ENCODE peak calls at places on chromosomes 2 and 18, in eight cellular contexts. U, T, C, D, B, Q, Z and L are unnamed samples.

GRCh38 chr18:62282188-62282629 is 42.9 kb upstream of the TNFRSF11A start:
- DNase-seq in T (no peak), Z (no peak), Q (no peak), D (no peak), U (no peak), C (no peak), B (no peak), L (no peak)

GRCh38 chr2:96097951-96098823 is 18.2 kb downstream of the ADRA2B start:
- DNase-seq in U (no peak), T (peak; percentile 11), C (no peak), Q (peak; percentile 5), Z (no peak), B (no peak), D (no peak), L (no peak)

GRCh38 chr2:127051780-127052067 is 55.2 kb downstream of the BIN1 start:
- DNase-seq in U (no peak), Z (no peak), T (no peak), C (no peak), B (no peak), D (no peak), Q (no peak), L (no peak)

GRCh38 chr2:228079194-228079593 is 102.3 kb downstream of the SPHKAP start:
- DNase-seq in U (no peak), B (no peak), D (no peak), Q (no peak), Z (no peak), T (no peak), C (no peak), L (no peak)

GRCh38 chr2:25672500-25673169 is 742 bp downstream of the DTNB start:
- DNase-seq in B (no peak), C (peak; percentile 33), U (peak; percentile 72), Z (peak; percentile 75), Q (peak; percentile 72), T (peak; percentile 58), D (no peak), L (peak; percentile 48)

GRCh38 chr2:152242787-152243472 is 67.4 kb upstream of the STAM2 start:
- DNase-seq in T (no peak), B (no peak), D (no peak), C (no peak), U (no peak), Z (peak; percentile 26), Q (no peak), L (no peak)

GRCh38 chr18:57445488-57446319 is 10.5 kb downstream of the ONECUT2 start:
- DNase-seq in Q (no peak), B (no peak), D (no peak), U (peak; percentile 92), Z (no peak), C (no peak), T (no peak), L (no peak)

GRCh38 chr2:63544017-63544627 is 44.2 kb downstream of the WDPCP start:
- DNase-seq in D (no peak), C (no peak), Q (no peak), Z (no peak), B (peak; percentile 20), T (no peak), U (no peak), L (no peak)

GRCh38 chr2:27681844-27682243 is 18.2 kb downstream of the SLC4A1AP start:
- DNase-seq in C (no peak), B (peak; percentile 6), U (no peak), Q (no peak), D (no peak), Z (no peak), T (no peak), L (no peak)

GRCh38 chr2:213148572-213149331 is 2.7 kb downstream of the IKZF2 start:
- DNase-seq in Q (no peak), T (no peak), Z (no peak), B (no peak), U (no peak), C (no peak), D (no peak), L (no peak)

GRCh38 chr2:150698016-150698661 is 210.7 kb upstream of the RND3 start:
- DNase-seq in Q (no peak), Z (no peak), U (no peak), D (no peak), B (no peak), C (no peak), T (no peak), L (no peak)

GRCh38 chr2:150742094-150742493 is 254.6 kb upstream of the RND3 start:
- DNase-seq in T (no peak), C (no peak), Q (no peak), B (no peak), Z (no peak), D (no peak), U (no peak), L (no peak)

GRCh38 chr2:213723707-213724106 is 439.4 kb downstream of the SPAG16 start:
- DNase-seq in C (no peak), U (no peak), D (no peak), B (no peak), T (no peak), Z (peak; percentile 75), Q (no peak), L (no peak)

GRCh38 chr2:23524261-23524706 is 139.3 kb downstream of the KLHL29 start:
- DNase-seq in T (peak; percentile 57), Z (no peak), C (no peak), B (no peak), U (no peak), Q (no peak), D (peak; percentile 83), L (no peak)

GRCh38 chr2:118102433-118103082 is 14.3 kb downstream of the INSIG2 start:
- DNase-seq in Q (no peak), B (no peak), Z (no peak), T (no peak), U (no peak), D (no peak), C (no peak), L (no peak)

GRCh38 chr18:64330976-64331375 is 182.1 kb upstream of the LINC00305 start:
- DNase-seq in Q (no peak), D (no peak), C (no peak), T (no peak), U (no peak), B (no peak), Z (no peak), L (no peak)

GRCh38 chr18:22286576-22286975 is 117.2 kb downstream of the GATA6 start:
- DNase-seq in D (no peak), U (peak; percentile 80), C (no peak), Z (no peak), B (no peak), T (no peak), Q (no peak), L (no peak)

GRCh38 chr2:197273485-197273884 is 37.1 kb downstream of the ANKRD44 start:
- DNase-seq in C (no peak), B (no peak), T (peak; percentile 37), D (no peak), U (peak; percentile 79), Z (no peak), Q (no peak), L (no peak)

GRCh38 chr2:71784734-71785549 is 331.6 kb downstream of the DYSF start:
- DNase-seq in Z (peak; percentile 85), C (no peak), T (no peak), B (no peak), D (no peak), U (no peak), Q (peak; percentile 2), L (no peak)

GRCh38 chr2:169090133-169090820 is 20.9 kb downstream of the DHRS9 start:
- DNase-seq in Z (no peak), C (no peak), D (no peak), Q (no peak), U (no peak), B (no peak), T (no peak), L (no peak)

GRCh38 chr2:85524567-85524923 is 14.4 kb upstream of the MAT2A start:
- DNase-seq in Q (no peak), B (no peak), U (no peak), T (no peak), D (no peak), Z (peak; percentile 89), C (no peak), L (no peak)

GRCh38 chr2:74425523-74425922 is 4.0 kb downstream of the WDR54 start:
- DNase-seq in U (no peak), T (no peak), Q (no peak), B (no peak), D (no peak), C (no peak), Z (no peak), L (no peak)
- H3K36me3 ChIP-seq in U (no peaks in the 10 kb centered on the region), T (no peaks in the 10 kb centered on the region), Q (no peaks in the 10 kb centered on the region), B (peaks cover 27% of the 10 kb centered on the region), D (peaks cover 56% of the 10 kb centered on the region), C (peaks cover 4% of the 10 kb centered on the region), Z (peaks cover 7% of the 10 kb centered on the region), L (peaks cover 69% of the 10 kb centered on the region)

GRCh38 chr2:54651291-54651690 is 72.2 kb upstream of the EML6 start:
- DNase-seq in Q (no peak), B (no peak), U (no peak), T (no peak), Z (no peak), C (no peak), D (no peak), L (no peak)

GRCh38 chr2:54649191-54649590 is 74.3 kb upstream of the EML6 start:
- DNase-seq in B (no peak), Q (no peak), U (no peak), C (no peak), D (no peak), T (no peak), Z (no peak), L (no peak)

GRCh38 chr2:54648256-54648655 is 75.2 kb upstream of the EML6 start:
- DNase-seq in T (no peak), Z (no peak), B (no peak), U (no peak), D (no peak), C (no peak), Q (no peak), L (no peak)

GRCh38 chr2:54650612-54651011 is 72.8 kb upstream of the EML6 start:
- DNase-seq in Z (no peak), B (no peak), U (no peak), Q (no peak), C (no peak), T (no peak), D (no peak), L (no peak)

GRCh38 chr2:54649633-54650032 is 73.8 kb upstream of the EML6 start:
- DNase-seq in T (no peak), D (no peak), Q (no peak), Z (no peak), B (no peak), U (no peak), C (no peak), L (no peak)
- H3K36me3 ChIP-seq in T (peaks cover 4% of the 10 kb centered on the region), D (peaks cover 100% of the 10 kb centered on the region), Q (peaks cover 93% of the 10 kb centered on the region), Z (peaks cover 10% of the 10 kb centered on the region), B (peaks cover 95% of the 10 kb centered on the region), U (peaks cover 22% of the 10 kb centered on the region), C (peaks cover 85% of the 10 kb centered on the region), L (peaks cover 100% of the 10 kb centered on the region)

DNA sequence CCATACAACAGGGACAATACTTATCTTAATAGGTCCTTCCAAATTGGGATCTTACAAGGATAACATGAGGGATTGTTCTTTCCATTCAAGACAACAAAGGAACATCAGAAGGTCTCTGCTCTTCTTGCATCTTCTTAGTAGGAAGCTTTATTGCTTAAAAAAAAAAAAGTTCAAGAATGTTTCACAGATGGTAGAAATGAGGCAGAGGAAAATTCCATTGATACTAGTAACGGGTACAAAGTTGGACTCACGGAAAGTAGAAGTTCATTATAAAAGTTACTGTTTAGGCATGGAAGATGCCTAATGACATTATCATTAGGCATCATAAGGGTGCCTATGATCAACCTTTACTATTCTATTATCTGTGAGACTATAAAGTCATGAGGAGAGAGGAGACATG is 136.2 kb downstream of the LAMA3 start:
- DNase-seq in Z (no peak), D (no peak), B (no peak), C (no peak), U (no peak), T (no peak), Q (no peak), L (no peak)
- H3K36me3 ChIP-seq in Z (no peaks in the 10 kb centered on the region), D (no peaks in the 10 kb centered on the region), B (no peaks in the 10 kb centered on the region), C (no peaks in the 10 kb centered on the region), U (no peaks in the 10 kb centered on the region), T (no peaks in the 10 kb centered on the region), Q (no peaks in the 10 kb centered on the region), L (no peaks in the 10 kb centered on the region)

GRCh38 chr2:172588931-172589330 is 33.0 kb downstream of the PDK1 start:
- DNase-seq in U (no peak), D (no peak), Q (no peak), C (no peak), T (no peak), Z (no peak), B (no peak), L (no peak)
- H3K36me3 ChIP-seq in U (no peaks in the 10 kb centered on the region), D (peaks cover 22% of the 10 kb centered on the region), Q (peaks cover 49% of the 10 kb centered on the region), C (peaks cover 5% of the 10 kb centered on the region), T (no peaks in the 10 kb centered on the region), Z (peaks cover 7% of the 10 kb centered on the region), B (peaks cover 72% of the 10 kb centered on the region), L (peaks cover 42% of the 10 kb centered on the region)